ENCODE peak calls at places on chromosomes 1 and 21, in eight cellular contexts. V is bronchial epithelial cell; N is C1 segment of cervical spinal cord; D is kidney epithelial cell; U is stimulated activated CD4-positive, alpha-beta T cell treated with anti-CD3 and anti-CD28 coated beads, TNF-alpha, amount 100 ng/mL, for 4 hours; Y is M059J; R is ELF-1; J is glomerular endothelial cell. F is an unnamed sample.

GRCh38 chr1:74197255-74197654 is 721 bp downstream of the LRRIQ3 start:
- DNase-seq in V (no peak), N (no peak), D (no peak), U (no peak), Y (no peak), R (no peak), J (no peak), F (no peak)

GRCh38 chr1:223331929-223332328 is 32.0 kb downstream of the SUSD4 start:
- DNase-seq in V (peak), N (no peak), D (peak), U (no peak), Y (peak), R (no peak), J (no peak), F (no peak)

GRCh38 chr1:182761396-182762395 is 27.9 kb upstream of the NPL start:
- DNase-seq in V (peak), N (no peak), D (no peak), U (no peak), Y (no peak), R (no peak), J (no peak), F (no peak)

GRCh38 chr1:27109103-27109822 is 45.7 kb downstream of the SLC9A1 start:
- DNase-seq in V (no peak), N (no peak), D (no peak), U (no peak), Y (no peak), R (peak), J (no peak), F (no peak)

GRCh38 chr1:229408458-229409037 is 25.3 kb downstream of the ACTA1 start:
- DNase-seq in V (no peak), N (no peak), D (no peak), U (no peak), Y (no peak), R (peak), J (no peak), F (no peak)

GRCh38 chr1:154220071-154220969 is at the start of gene UBAP2L:
- DNase-seq in V (peak), N (peak), D (peak), U (peak), Y (peak), R (peak), J (peak), F (peak)

GRCh38 chr1:185574139-185574835 is 159.9 kb upstream of the HMCN1 start:
- DNase-seq in V (peak), N (no peak), D (no peak), U (no peak), Y (no peak), R (no peak), J (no peak), F (no peak)

GRCh38 chr1:234975122-234975940 is 153.3 kb downstream of the TOMM20 start:
- DNase-seq in V (peak), N (no peak), D (peak), U (no peak), Y (peak), R (peak), J (peak), F (no peak)

GRCh38 chr1:243325305-243325890 is 69.6 kb downstream of the SDCCAG8 start:
- DNase-seq in V (peak), N (no peak), D (peak), U (no peak), Y (peak), R (no peak), J (peak), F (peak)

GRCh38 chr1:33050221-33051076 is 13.8 kb upstream of the AK2 start:
- DNase-seq in V (peak), N (no peak), D (no peak), U (no peak), Y (peak), R (peak), J (no peak), F (no peak)

GRCh38 chr1:153612755-153613331 is at the start of gene S100A16:
- DNase-seq in V (peak), N (no peak), D (no peak), U (no peak), Y (peak), R (peak), J (no peak), F (no peak)

GRCh38 chr21:31180256-31181088 is 142.2 kb upstream of the KRTAP19-8 start:
- DNase-seq in V (peak), N (no peak), D (no peak), U (no peak), Y (peak), R (no peak), J (peak), F (no peak)

GRCh38 chr1:71882241-71883036 is 399.9 kb downstream of the NEGR1 start:
- DNase-seq in V (no peak), N (no peak), D (peak), U (no peak), Y (no peak), R (no peak), J (no peak), F (no peak)

F was measured in activated CD4-positive, alpha-beta T cell treated with anti-CD3 and anti-CD28 coated beads, Interleukin-2, amount 50 U/mL, for 24 hours.